ENCODE peak calls at places on chromosome 3, in five cellular contexts. G is GM12878, Q is HEK293T, D is HepG2, H is H1. F is an unnamed sample.

GRCh38 chr3:125110016-125110875 is 54.4 kb upstream of the HEG1 start:
- DNase-seq in D (no peak), H (peak), Q (no peak), G (no peak), F (no peak)

GRCh38 chr3:135192929-135193328 is 397.9 kb downstream of the EPHB1 start:
- DNase-seq in D (no peak), Q (no peak), G (no peak), H (no peak), F (no peak)

GRCh38 chr3:143974877-143975238 is 3.2 kb downstream of the DIPK2A start:
- DNase-seq in G (no peak), H (no peak), Q (no peak), D (no peak), F (no peak)

GRCh38 chr3:103002447-103002846 is 567.6 kb downstream of the ZPLD1 start:
- DNase-seq in G (no peak), H (no peak), Q (no peak), D (no peak), F (no peak)

GRCh38 chr3:123270818-123271217 is 69.1 kb downstream of the SEC22A start:
- DNase-seq in Q (no peak), D (peak), H (no peak), G (no peak), F (no peak)

GRCh38 chr3:113053169-113053568 is 62.4 kb downstream of the GTPBP8 start:
- DNase-seq in G (no peak), Q (no peak), D (no peak), H (no peak), F (no peak)

GRCh38 chr3:44439499-44440295 is 37.8 kb downstream of the ZNF445 start:
- DNase-seq in H (no peak), G (peak), Q (no peak), D (peak), F (no peak)

GRCh38 chr3:7562892-7563291 is 702.0 kb downstream of the GRM7 start:
- DNase-seq in Q (no peak), D (no peak), H (no peak), G (no peak), F (no peak)

GRCh38 chr3:195208631-195209030 is 62.3 kb downstream of the XXYLT1 start:
- DNase-seq in G (no peak), D (no peak), H (peak), Q (no peak), F (no peak)

DNA sequence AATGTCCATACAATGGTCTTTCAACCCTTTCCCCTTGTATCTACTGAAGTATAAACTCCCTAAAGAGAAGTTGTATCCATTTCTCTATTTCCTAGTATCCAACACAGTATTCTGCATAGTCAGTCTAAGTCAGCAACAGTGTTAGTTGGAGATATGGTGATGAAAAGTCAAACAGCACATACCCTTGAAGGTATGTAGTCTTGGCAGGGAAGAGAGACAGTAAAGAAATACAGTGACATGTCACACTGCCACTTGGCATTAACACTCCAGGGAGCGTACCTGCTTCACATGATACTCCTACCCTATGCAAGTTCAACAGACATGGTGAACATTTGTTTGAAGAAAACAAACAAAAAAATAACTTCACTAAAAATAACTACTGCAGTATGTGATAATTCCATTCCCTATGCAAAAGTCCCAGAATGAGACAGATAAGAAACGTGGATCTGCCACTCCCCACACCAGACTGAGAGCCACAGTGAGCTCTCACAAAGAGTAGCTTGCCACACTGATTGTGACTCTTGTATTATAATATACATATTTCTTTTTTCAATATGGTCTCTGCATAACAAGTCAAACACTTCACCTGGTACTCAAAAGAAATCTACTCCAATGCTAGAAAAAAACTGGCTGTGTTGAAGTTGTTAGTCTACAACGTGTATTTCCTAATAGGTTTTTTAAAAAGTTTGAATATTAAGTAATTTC is 5.9 kb downstream of the PDCD10 start:
- DNase-seq in H (no peak), Q (no peak), D (no peak), G (no peak), F (no peak)
- TF ChIP-seq SUZ12 in H (no peak), Q (no peak), D (no peak), G (no peak), F (no peak)

DNA sequence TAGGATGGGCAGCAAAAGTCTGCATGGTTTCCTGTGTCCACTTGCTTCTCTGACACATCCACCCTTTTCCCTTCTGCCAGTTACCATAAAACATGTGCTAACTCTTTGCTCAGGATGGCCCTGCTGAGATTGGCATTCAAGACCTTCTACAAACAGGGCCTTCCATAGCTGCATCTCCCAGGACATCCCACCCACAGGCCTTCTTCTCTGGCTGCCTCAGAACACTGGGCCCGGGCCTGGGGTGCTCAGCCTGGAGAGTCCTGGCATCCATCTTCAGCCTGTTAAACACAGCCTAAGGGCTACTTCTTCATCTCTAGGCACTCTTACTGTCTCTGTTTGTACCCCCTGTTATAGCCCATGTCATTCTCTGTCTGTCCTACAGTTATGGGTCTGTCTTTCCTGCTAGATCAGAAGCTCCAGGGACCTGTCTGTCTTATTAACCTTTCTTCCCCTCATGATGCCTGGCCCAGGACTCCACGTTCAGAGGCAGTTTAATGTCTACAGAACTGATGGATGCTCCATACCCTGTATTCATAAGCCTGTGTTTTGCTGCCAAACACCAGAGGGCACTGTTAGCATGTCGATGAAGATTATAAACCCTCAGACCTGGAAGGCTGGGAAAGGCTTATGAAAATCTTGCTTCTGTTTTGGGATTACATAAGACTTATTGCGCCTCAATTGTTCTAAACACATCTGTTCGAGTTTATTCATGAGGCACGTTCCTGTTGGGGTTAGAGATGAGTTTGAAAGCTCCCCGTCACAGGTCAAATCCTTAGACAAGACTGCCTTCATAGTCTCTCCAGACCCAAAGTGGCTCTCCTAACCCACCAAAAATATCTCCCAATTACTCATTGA is 16.5 kb downstream of the SEMA3G start:
- DNase-seq in D (peak), H (no peak), G (no peak), Q (peak), F (peak)
- TF ChIP-seq SUZ12 in D (no peak), H (no peak), G (no peak), Q (no peak), F (no peak)

GRCh38 chr3:20890124-20890523 is 704.1 kb upstream of the SGO1 start:
- DNase-seq in D (no peak), H (no peak), Q (no peak), G (no peak), F (no peak)
- TF ChIP-seq SUZ12 in D (no peak), H (no peak), Q (no peak), G (no peak), F (no peak)

GRCh38 chr3:149388001-149388435 is 10.6 kb upstream of the TM4SF1 start:
- DNase-seq in H (no peak), Q (no peak), G (no peak), D (no peak), F (no peak)
- TF ChIP-seq SUZ12 in H (no peak), Q (no peak), G (no peak), D (no peak), F (no peak)

F was measured in NT2/D1.